ENCODE peak calls at places on chromosomes 11 and 22, in ten cellular contexts. One of them, this sample, is unnamed.

GRCh38 chr11:64132388-64132771 is 33.5 kb downstream of the MACROD1 start:
- DNase-seq in HL-60: no peak
- DNase-seq in sigmoid colon: no peak
- DNase-seq in stomach: no peak
- DNase-seq in suprapubic skin: no peak
- DNase-seq in H1: no peak
- DNase-seq in GM23338: no peak
- DNase-seq in spleen: no peak
- DNase-seq in K562: no peak
- DNase-seq in vagina: no peak
- DNase-seq in this sample: no peak

GRCh38 chr11:128535468-128536457 is 51.6 kb downstream of the ETS1 start:
- DNase-seq in H1: no peak
- DNase-seq in K562: no peak
- DNase-seq in vagina: no peak
- DNase-seq in HL-60: no peak
- DNase-seq in GM23338: no peak
- DNase-seq in sigmoid colon: no peak
- DNase-seq in suprapubic skin: no peak
- DNase-seq in stomach: no peak
- DNase-seq in spleen: no peak
- DNase-seq in this sample: no peak

GRCh38 chr22:33654173-33654890 is 265.9 kb downstream of the LARGE1 start:
- DNase-seq in stomach: no peak
- DNase-seq in GM23338: peak; percentile 52
- DNase-seq in sigmoid colon: no peak
- DNase-seq in K562: no peak
- DNase-seq in vagina: no peak
- DNase-seq in H1: no peak
- DNase-seq in HL-60: no peak
- DNase-seq in spleen: no peak
- DNase-seq in suprapubic skin: no peak
- DNase-seq in this sample: no peak

GRCh38 chr22:44638966-44639739 is 62.9 kb upstream of the PRR5 start:
- DNase-seq in sigmoid colon: peak; percentile 69
- DNase-seq in stomach: no peak
- DNase-seq in H1: no peak
- DNase-seq in GM23338: no peak
- DNase-seq in spleen: peak; percentile 54
- DNase-seq in vagina: no peak
- DNase-seq in suprapubic skin: peak; percentile 81
- DNase-seq in HL-60: no peak
- DNase-seq in K562: no peak
- DNase-seq in this sample: no peak

GRCh38 chr11:18749681-18750319 is 23.8 kb upstream of the IGSF22 start:
- DNase-seq in stomach: no peak
- DNase-seq in suprapubic skin: no peak
- DNase-seq in spleen: no peak
- DNase-seq in GM23338: peak; percentile 47
- DNase-seq in K562: no peak
- DNase-seq in vagina: no peak
- DNase-seq in HL-60: no peak
- DNase-seq in H1: no peak
- DNase-seq in sigmoid colon: no peak
- DNase-seq in this sample: no peak

GRCh38 chr22:23199159-23199558 is 18.9 kb downstream of the BCR start:
- DNase-seq in vagina: no peak
- DNase-seq in HL-60: no peak
- DNase-seq in sigmoid colon: no peak
- DNase-seq in stomach: no peak
- DNase-seq in H1: no peak
- DNase-seq in K562: peak; percentile 69
- DNase-seq in suprapubic skin: no peak
- DNase-seq in GM23338: peak; percentile 46
- DNase-seq in spleen: peak; percentile 51
- DNase-seq in this sample: no peak

GRCh38 chr11:72352859-72353551 is 81.3 kb downstream of the CLPB start:
- DNase-seq in sigmoid colon: no peak
- DNase-seq in K562: peak; percentile 26
- DNase-seq in GM23338: peak; percentile 61
- DNase-seq in HL-60: no peak
- DNase-seq in H1: no peak
- DNase-seq in stomach: no peak
- DNase-seq in spleen: no peak
- DNase-seq in suprapubic skin: no peak
- DNase-seq in vagina: no peak
- DNase-seq in this sample: peak; percentile 47

GRCh38 chr11:113274708-113275582 is 39.4 kb upstream of the TTC12 start:
- DNase-seq in H1: peak; percentile 56
- DNase-seq in sigmoid colon: no peak
- DNase-seq in vagina: no peak
- DNase-seq in suprapubic skin: no peak
- DNase-seq in stomach: no peak
- DNase-seq in spleen: no peak
- DNase-seq in GM23338: peak; percentile 52
- DNase-seq in HL-60: no peak
- DNase-seq in K562: no peak
- DNase-seq in this sample: no peak

GRCh38 chr22:24134090-24134846 is 47.0 kb upstream of the SUSD2 start:
- DNase-seq in sigmoid colon: no peak
- DNase-seq in K562: no peak
- DNase-seq in GM23338: peak; percentile 34
- DNase-seq in vagina: no peak
- DNase-seq in HL-60: no peak
- DNase-seq in stomach: peak; percentile 34
- DNase-seq in H1: no peak
- DNase-seq in spleen: peak; percentile 90
- DNase-seq in suprapubic skin: no peak
- DNase-seq in this sample: no peak

GRCh38 chr11:5737091-5737490 is 843 bp downstream of the OR56B1 start:
- DNase-seq in suprapubic skin: no peak
- DNase-seq in HL-60: no peak
- DNase-seq in vagina: no peak
- DNase-seq in H1: no peak
- DNase-seq in sigmoid colon: no peak
- DNase-seq in stomach: no peak
- DNase-seq in spleen: no peak
- DNase-seq in GM23338: no peak
- DNase-seq in K562: no peak
- DNase-seq in this sample: no peak

GRCh38 chr11:110897035-110897434 is 184.8 kb upstream of the ARHGAP20 start:
- DNase-seq in vagina: no peak
- DNase-seq in sigmoid colon: no peak
- DNase-seq in stomach: no peak
- DNase-seq in suprapubic skin: no peak
- DNase-seq in spleen: no peak
- DNase-seq in H1: no peak
- DNase-seq in HL-60: no peak
- DNase-seq in GM23338: no peak
- DNase-seq in K562: no peak
- DNase-seq in this sample: no peak
- TF ChIP-seq POLR2AphosphoS5 in vagina: no peak
- TF ChIP-seq POLR2AphosphoS5 in sigmoid colon: no peak
- TF ChIP-seq POLR2AphosphoS5 in stomach: no peak
- TF ChIP-seq POLR2AphosphoS5 in suprapubic skin: no peak
- TF ChIP-seq POLR2AphosphoS5 in spleen: no peak
- TF ChIP-seq POLR2AphosphoS5 in H1: no peak
- TF ChIP-seq POLR2AphosphoS5 in HL-60: no peak
- TF ChIP-seq POLR2AphosphoS5 in GM23338: no peak
- TF ChIP-seq POLR2AphosphoS5 in K562: no peak
- TF ChIP-seq POLR2AphosphoS5 in this sample: no peak

GRCh38 chr11:12248330-12248729 is 129.0 kb upstream of the PARVA start:
- DNase-seq in suprapubic skin: no peak
- DNase-seq in stomach: peak; percentile 98
- DNase-seq in spleen: no peak
- DNase-seq in H1: no peak
- DNase-seq in vagina: no peak
- DNase-seq in K562: no peak
- DNase-seq in HL-60: no peak
- DNase-seq in GM23338: peak; percentile 23
- DNase-seq in sigmoid colon: peak; percentile 92
- DNase-seq in this sample: no peak

GRCh38 chr11:12249590-12250260 is 127.6 kb upstream of the PARVA start:
- DNase-seq in HL-60: no peak
- DNase-seq in H1: no peak
- DNase-seq in vagina: no peak
- DNase-seq in K562: no peak
- DNase-seq in GM23338: no peak
- DNase-seq in spleen: no peak
- DNase-seq in sigmoid colon: peak; percentile 82
- DNase-seq in stomach: peak; percentile 90
- DNase-seq in suprapubic skin: no peak
- DNase-seq in this sample: no peak

GRCh38 chr11:12246989-12247388 is 130.4 kb upstream of the PARVA start:
- DNase-seq in H1: no peak
- DNase-seq in GM23338: no peak
- DNase-seq in stomach: no peak
- DNase-seq in K562: no peak
- DNase-seq in spleen: no peak
- DNase-seq in vagina: no peak
- DNase-seq in suprapubic skin: no peak
- DNase-seq in sigmoid colon: no peak
- DNase-seq in HL-60: peak; percentile 42
- DNase-seq in this sample: no peak

GRCh38 chr11:12246169-12246568 is 131.2 kb upstream of the PARVA start:
- DNase-seq in spleen: no peak
- DNase-seq in K562: no peak
- DNase-seq in vagina: no peak
- DNase-seq in suprapubic skin: no peak
- DNase-seq in H1: no peak
- DNase-seq in sigmoid colon: no peak
- DNase-seq in HL-60: no peak
- DNase-seq in GM23338: no peak
- DNase-seq in stomach: no peak
- DNase-seq in this sample: no peak

GRCh38 chr11:12247543-12248287 is 129.7 kb upstream of the PARVA start:
- DNase-seq in K562: no peak
- DNase-seq in HL-60: no peak
- DNase-seq in vagina: no peak
- DNase-seq in spleen: no peak
- DNase-seq in GM23338: no peak
- DNase-seq in sigmoid colon: no peak
- DNase-seq in suprapubic skin: no peak
- DNase-seq in H1: no peak
- DNase-seq in stomach: no peak
- DNase-seq in this sample: no peak
- TF ChIP-seq POLR2AphosphoS5 in K562: no peak
- TF ChIP-seq POLR2AphosphoS5 in HL-60: no peak
- TF ChIP-seq POLR2AphosphoS5 in vagina: no peak
- TF ChIP-seq POLR2AphosphoS5 in spleen: no peak
- TF ChIP-seq POLR2AphosphoS5 in GM23338: no peak
- TF ChIP-seq POLR2AphosphoS5 in sigmoid colon: no peak
- TF ChIP-seq POLR2AphosphoS5 in suprapubic skin: no peak
- TF ChIP-seq POLR2AphosphoS5 in H1: no peak
- TF ChIP-seq POLR2AphosphoS5 in stomach: no peak
- TF ChIP-seq POLR2AphosphoS5 in this sample: no peak

DNA sequence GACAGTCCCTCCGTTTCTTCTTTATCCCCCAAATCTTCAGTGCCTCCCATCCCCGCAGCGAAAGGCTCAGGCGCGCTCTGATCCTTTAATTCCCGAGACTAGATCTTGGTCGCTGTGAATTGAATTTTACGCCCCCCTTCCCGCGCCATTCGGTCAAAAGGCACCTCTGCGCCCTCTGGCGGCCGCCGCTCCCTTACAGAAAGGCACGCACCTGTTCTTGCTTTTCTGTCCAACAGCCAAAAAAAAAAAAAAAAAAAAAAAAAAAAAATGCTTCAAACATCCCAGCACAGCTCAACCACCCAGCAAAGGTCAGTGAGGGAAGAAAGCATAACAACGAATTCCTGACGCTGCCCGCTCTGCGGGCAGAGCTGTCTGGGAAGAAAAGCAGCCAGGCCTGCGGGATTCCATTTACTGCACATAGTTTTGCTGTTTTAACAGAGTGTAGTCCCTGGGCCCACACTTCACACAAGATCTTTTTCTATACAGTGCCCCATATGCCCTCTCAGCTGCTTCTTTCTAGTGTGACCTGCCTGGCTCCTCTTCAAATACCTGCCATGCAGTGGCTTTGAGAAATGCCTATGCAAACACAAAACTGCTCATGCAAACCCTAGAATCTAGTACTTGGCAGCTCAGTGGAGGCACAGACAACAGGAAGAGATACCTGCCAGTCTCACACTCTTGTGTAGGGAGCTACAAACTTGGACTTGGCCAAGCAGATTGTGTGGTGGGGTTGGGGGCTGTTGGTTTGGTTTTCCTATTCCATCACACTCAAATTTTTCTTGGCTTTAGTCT is 1.3 kb upstream of the ESAM start:
- DNase-seq in sigmoid colon: peak; percentile 86
- DNase-seq in spleen: peak; percentile 94
- DNase-seq in stomach: peak; percentile 92
- DNase-seq in GM23338: peak; percentile 86
- DNase-seq in H1: peak; percentile 95
- DNase-seq in HL-60: no peak
- DNase-seq in suprapubic skin: peak; percentile 84
- DNase-seq in K562: peak; percentile 65
- DNase-seq in vagina: no peak
- DNase-seq in this sample: no peak
- TF ChIP-seq POLR2AphosphoS5 in sigmoid colon: no peak
- TF ChIP-seq POLR2AphosphoS5 in spleen: peak; percentile 49
- TF ChIP-seq POLR2AphosphoS5 in stomach: peak; percentile 34
- TF ChIP-seq POLR2AphosphoS5 in GM23338: no peak
- TF ChIP-seq POLR2AphosphoS5 in H1: peak; percentile 31
- TF ChIP-seq POLR2AphosphoS5 in HL-60: no peak
- TF ChIP-seq POLR2AphosphoS5 in suprapubic skin: no peak
- TF ChIP-seq POLR2AphosphoS5 in K562: no peak
- TF ChIP-seq POLR2AphosphoS5 in vagina: no peak
- TF ChIP-seq POLR2AphosphoS5 in this sample: no peak

GRCh38 chr22:46088541-46089311 is 61.6 kb upstream of the PPARA start:
- DNase-seq in sigmoid colon: peak; percentile 83
- DNase-seq in GM23338: no peak
- DNase-seq in vagina: no peak
- DNase-seq in suprapubic skin: peak; percentile 75
- DNase-seq in stomach: peak; percentile 79
- DNase-seq in H1: no peak
- DNase-seq in K562: no peak
- DNase-seq in HL-60: no peak
- DNase-seq in spleen: peak; percentile 82
- DNase-seq in this sample: no peak

GRCh38 chr22:46087336-46087690 is 63.0 kb upstream of the PPARA start:
- DNase-seq in stomach: no peak
- DNase-seq in H1: no peak
- DNase-seq in HL-60: no peak
- DNase-seq in suprapubic skin: no peak
- DNase-seq in sigmoid colon: no peak
- DNase-seq in K562: no peak
- DNase-seq in spleen: no peak
- DNase-seq in GM23338: no peak
- DNase-seq in vagina: no peak
- DNase-seq in this sample: no peak

GRCh38 chr22:46086577-46087335 is 63.6 kb upstream of the PPARA start:
- DNase-seq in suprapubic skin: peak; percentile 69
- DNase-seq in stomach: peak; percentile 24
- DNase-seq in K562: peak; percentile 16
- DNase-seq in H1: no peak
- DNase-seq in GM23338: no peak
- DNase-seq in HL-60: no peak
- DNase-seq in vagina: no peak
- DNase-seq in sigmoid colon: peak; percentile 73
- DNase-seq in spleen: peak; percentile 68
- DNase-seq in this sample: no peak

GRCh38 chr22:46089426-46090041 is 60.8 kb upstream of the PPARA start:
- DNase-seq in spleen: peak; percentile 64
- DNase-seq in GM23338: no peak
- DNase-seq in vagina: no peak
- DNase-seq in H1: no peak
- DNase-seq in K562: no peak
- DNase-seq in HL-60: no peak
- DNase-seq in stomach: peak; percentile 26
- DNase-seq in suprapubic skin: peak; percentile 66
- DNase-seq in sigmoid colon: peak; percentile 68
- DNase-seq in this sample: no peak

GRCh38 chr22:46087816-46088277 is 62.5 kb upstream of the PPARA start:
- DNase-seq in spleen: peak; percentile 85
- DNase-seq in stomach: peak; percentile 88
- DNase-seq in H1: no peak
- DNase-seq in K562: peak; percentile 74
- DNase-seq in GM23338: no peak
- DNase-seq in HL-60: no peak
- DNase-seq in suprapubic skin: peak; percentile 95
- DNase-seq in sigmoid colon: peak; percentile 98
- DNase-seq in vagina: no peak
- DNase-seq in this sample: no peak
- TF ChIP-seq POLR2AphosphoS5 in spleen: peak; percentile 79
- TF ChIP-seq POLR2AphosphoS5 in stomach: peak; percentile 20
- TF ChIP-seq POLR2AphosphoS5 in H1: no peak
- TF ChIP-seq POLR2AphosphoS5 in K562: no peak
- TF ChIP-seq POLR2AphosphoS5 in GM23338: no peak
- TF ChIP-seq POLR2AphosphoS5 in HL-60: no peak
- TF ChIP-seq POLR2AphosphoS5 in suprapubic skin: peak; percentile 65
- TF ChIP-seq POLR2AphosphoS5 in sigmoid colon: peak; percentile 83
- TF ChIP-seq POLR2AphosphoS5 in vagina: peak; percentile 81
- TF ChIP-seq POLR2AphosphoS5 in this sample: no peak

This sample was measured in GM12878.